ENCODE peak calls at places on chromosome 19, in eight cellular contexts. G, T, X, J, V, Y, P and N are unnamed samples.

GRCh38 chr19:2618611-2619010 is 83.9 kb downstream of the GNG7 start:
- DNase-seq in G (no peak), T (peak), X (no peak), J (peak), V (peak), Y (peak), P (no peak), N (peak)

GRCh38 chr19:38142176-38143035 is 81.6 kb downstream of the DPF1 start:
- DNase-seq in G (peak), T (peak), X (peak), J (peak), V (peak), Y (peak), P (peak), N (no peak)

GRCh38 chr19:48741222-48741999 is 1.0 kb upstream of the RASIP1 start:
- DNase-seq in G (peak), T (no peak), X (no peak), J (no peak), V (peak), Y (no peak), P (peak), N (no peak)

GRCh38 chr19:19416280-19416679 is 10.8 kb downstream of the GATAD2A start:
- DNase-seq in G (no peak), T (no peak), X (no peak), J (no peak), V (no peak), Y (no peak), P (no peak), N (no peak)

GRCh38 chr19:45368737-45369340 is 1.5 kb downstream of the ERCC2 start:
- DNase-seq in G (no peak), T (no peak), X (no peak), J (no peak), V (no peak), Y (no peak), P (peak), N (no peak)

GRCh38 chr19:57888494-57889231 is at the start of gene ZNF814:
- DNase-seq in G (peak), T (peak), X (peak), J (peak), V (peak), Y (peak), P (peak), N (peak)

GRCh38 chr19:15869109-15869555 is 28.7 kb downstream of the CYP4F2 start:
- DNase-seq in G (peak), T (peak), X (peak), J (no peak), V (peak), Y (peak), P (peak), N (no peak)

GRCh38 chr19:29211562-29212416 is 1.2 kb downstream of the UQCRFS1 start:
- DNase-seq in G (peak), T (peak), X (peak), J (no peak), V (peak), Y (no peak), P (peak), N (no peak)

GRCh38 chr19:8028951-8029491 is 23.5 kb upstream of the CCL25 start:
- DNase-seq in G (no peak), T (peak), X (no peak), J (no peak), V (no peak), Y (no peak), P (peak), N (no peak)

GRCh38 chr19:50851620-50852019 is 3.1 kb upstream of the KLK3 start:
- DNase-seq in G (no peak), T (no peak), X (no peak), J (no peak), V (no peak), Y (no peak), P (no peak), N (no peak)